ENCODE peak calls at places on chromosomes 16 and 17, in four cellular contexts. M is sigmoid colon, G is hepatocyte, Y is AML-193. N is an unnamed sample.

GRCh38 chr16:57401943-57402640 is 2.5 kb upstream of the CCL17 start:
- DNase-seq in Y (no peak), M (no peak), G (no peak), N (no peak)

GRCh38 chr17:5618511-5618910 is 34.2 kb upstream of the NLRP1 start:
- DNase-seq in Y (no peak), M (no peak), G (no peak), N (no peak)

GRCh38 chr17:28446716-28447395 is 26.6 kb upstream of the SLC13A2 start:
- DNase-seq in Y (no peak), G (no peak), M (no peak), N (no peak)

GRCh38 chr16:56477096-56477878 is 25.9 kb downstream of the OGFOD1 start:
- DNase-seq in M (no peak), G (peak; percentile 17), Y (peak; percentile 29), N (no peak)

GRCh38 chr16:19419691-19420060 is 2.0 kb downstream of the TMC5 start:
- DNase-seq in M (no peak), G (no peak), Y (no peak), N (peak; percentile 44)

GRCh38 chr16:28556914-28557320 is 3.2 kb downstream of the SGF29 start:
- DNase-seq in G (no peak), M (no peak), Y (no peak), N (no peak)

GRCh38 chr16:83615131-83615530 is 192.6 kb upstream of the HSBP1 start:
- DNase-seq in G (no peak), Y (no peak), M (no peak), N (no peak)

GRCh38 chr16:86007524-86007923 is 108.6 kb downstream of the IRF8 start:
- DNase-seq in M (no peak), G (no peak), Y (no peak), N (no peak)

GRCh38 chr16:47392114-47392513 is 68.7 kb downstream of the ITFG1 start:
- DNase-seq in G (no peak), Y (peak; percentile 87), M (no peak), N (no peak)

GRCh38 chr17:29686998-29687397 is 64.3 kb upstream of the CORO6 start:
- DNase-seq in Y (no peak), M (no peak), G (no peak), N (no peak)

GRCh38 chr17:40646791-40647548 is 648 bp downstream of the SMARCE1 start:
- DNase-seq in Y (peak; percentile 42), M (no peak), G (peak; percentile 43), N (no peak)

GRCh38 chr16:69393898-69394849 is 8.4 kb upstream of the TERF2 start:
- DNase-seq in G (no peak), Y (no peak), M (no peak), N (no peak)

GRCh38 chr16:79326549-79326948 is 274.0 kb downstream of the MAF start:
- DNase-seq in G (no peak), Y (no peak), M (no peak), N (no peak)

N was measured in keratinocyte.